ENCODE peak calls at places on chromosomes 1 and 21, in four cellular contexts. One of them, this sample, is unnamed.

GRCh38 chr1:183926978-183927377 is 110.5 kb downstream of the COLGALT2 start:
- DNase-seq in stimulated activated CD4-positive, alpha-beta T cell treated with anti-CD3 and anti-CD28 coated beads, TNF-alpha, amount 100 ng/mL, for 1 hour: no peak
- DNase-seq in neural progenitor cell: no peak
- DNase-seq in NCI-H146: no peak
- DNase-seq in this sample: no peak

GRCh38 chr1:80417651-80418050 is 1383.1 kb upstream of the ADGRL2 start:
- DNase-seq in neural progenitor cell: no peak
- DNase-seq in NCI-H146: no peak
- DNase-seq in stimulated activated CD4-positive, alpha-beta T cell treated with anti-CD3 and anti-CD28 coated beads, TNF-alpha, amount 100 ng/mL, for 1 hour: no peak
- DNase-seq in this sample: no peak

GRCh38 chr1:24896596-24897262 is 33.3 kb downstream of the RUNX3 start:
- DNase-seq in stimulated activated CD4-positive, alpha-beta T cell treated with anti-CD3 and anti-CD28 coated beads, TNF-alpha, amount 100 ng/mL, for 1 hour: no peak
- DNase-seq in NCI-H146: no peak
- DNase-seq in neural progenitor cell: no peak
- DNase-seq in this sample: peak

GRCh38 chr1:91091812-91092211 is 70.0 kb upstream of the ZNF644 start:
- DNase-seq in stimulated activated CD4-positive, alpha-beta T cell treated with anti-CD3 and anti-CD28 coated beads, TNF-alpha, amount 100 ng/mL, for 1 hour: no peak
- DNase-seq in NCI-H146: no peak
- DNase-seq in neural progenitor cell: no peak
- DNase-seq in this sample: no peak

GRCh38 chr1:219563568-219563967 is 49.3 kb downstream of the ZC3H11B start:
- DNase-seq in neural progenitor cell: no peak
- DNase-seq in NCI-H146: peak
- DNase-seq in stimulated activated CD4-positive, alpha-beta T cell treated with anti-CD3 and anti-CD28 coated beads, TNF-alpha, amount 100 ng/mL, for 1 hour: no peak
- DNase-seq in this sample: no peak

GRCh38 chr1:81305997-81306452 is 494.7 kb upstream of the ADGRL2 start:
- DNase-seq in neural progenitor cell: peak
- DNase-seq in NCI-H146: peak
- DNase-seq in stimulated activated CD4-positive, alpha-beta T cell treated with anti-CD3 and anti-CD28 coated beads, TNF-alpha, amount 100 ng/mL, for 1 hour: no peak
- DNase-seq in this sample: no peak

GRCh38 chr1:159889821-159890252 is 10.1 kb downstream of the CFAP45 start:
- DNase-seq in NCI-H146: no peak
- DNase-seq in stimulated activated CD4-positive, alpha-beta T cell treated with anti-CD3 and anti-CD28 coated beads, TNF-alpha, amount 100 ng/mL, for 1 hour: no peak
- DNase-seq in neural progenitor cell: peak
- DNase-seq in this sample: no peak

GRCh38 chr1:40020447-40021085 is 20.0 kb upstream of the CAP1 start:
- DNase-seq in stimulated activated CD4-positive, alpha-beta T cell treated with anti-CD3 and anti-CD28 coated beads, TNF-alpha, amount 100 ng/mL, for 1 hour: no peak
- DNase-seq in NCI-H146: no peak
- DNase-seq in neural progenitor cell: no peak
- DNase-seq in this sample: no peak

GRCh38 chr1:234670936-234671628 is 61.1 kb upstream of the IRF2BP2 start:
- DNase-seq in stimulated activated CD4-positive, alpha-beta T cell treated with anti-CD3 and anti-CD28 coated beads, TNF-alpha, amount 100 ng/mL, for 1 hour: no peak
- DNase-seq in NCI-H146: no peak
- DNase-seq in neural progenitor cell: no peak
- DNase-seq in this sample: no peak

GRCh38 chr1:29653886-29654450 is 417.6 kb downstream of the PTPRU start:
- DNase-seq in neural progenitor cell: no peak
- DNase-seq in stimulated activated CD4-positive, alpha-beta T cell treated with anti-CD3 and anti-CD28 coated beads, TNF-alpha, amount 100 ng/mL, for 1 hour: no peak
- DNase-seq in NCI-H146: no peak
- DNase-seq in this sample: no peak

GRCh38 chr21:45286671-45287437 is 841 bp downstream of the POFUT2 start:
- DNase-seq in NCI-H146: no peak
- DNase-seq in neural progenitor cell: peak
- DNase-seq in stimulated activated CD4-positive, alpha-beta T cell treated with anti-CD3 and anti-CD28 coated beads, TNF-alpha, amount 100 ng/mL, for 1 hour: no peak
- DNase-seq in this sample: no peak

GRCh38 chr1:239547987-239548386 is 161.6 kb downstream of the CHRM3 start:
- DNase-seq in stimulated activated CD4-positive, alpha-beta T cell treated with anti-CD3 and anti-CD28 coated beads, TNF-alpha, amount 100 ng/mL, for 1 hour: no peak
- DNase-seq in neural progenitor cell: no peak
- DNase-seq in NCI-H146: no peak
- DNase-seq in this sample: no peak

GRCh38 chr1:151443846-151444790 is 15.2 kb downstream of the POGZ start:
- DNase-seq in neural progenitor cell: peak
- DNase-seq in NCI-H146: peak
- DNase-seq in stimulated activated CD4-positive, alpha-beta T cell treated with anti-CD3 and anti-CD28 coated beads, TNF-alpha, amount 100 ng/mL, for 1 hour: peak
- DNase-seq in this sample: peak

GRCh38 chr1:19210772-19211549 is 895 bp upstream of the UBR4 start:
- DNase-seq in neural progenitor cell: peak
- DNase-seq in NCI-H146: no peak
- DNase-seq in stimulated activated CD4-positive, alpha-beta T cell treated with anti-CD3 and anti-CD28 coated beads, TNF-alpha, amount 100 ng/mL, for 1 hour: no peak
- DNase-seq in this sample: no peak

GRCh38 chr1:3858231-3858981 is 1.1 kb downstream of the DFFB start:
- DNase-seq in stimulated activated CD4-positive, alpha-beta T cell treated with anti-CD3 and anti-CD28 coated beads, TNF-alpha, amount 100 ng/mL, for 1 hour: no peak
- DNase-seq in NCI-H146: peak
- DNase-seq in neural progenitor cell: peak
- DNase-seq in this sample: no peak

GRCh38 chr21:43991447-43991991 is 20.6 kb upstream of the TRAPPC10 start:
- DNase-seq in NCI-H146: peak
- DNase-seq in neural progenitor cell: no peak
- DNase-seq in stimulated activated CD4-positive, alpha-beta T cell treated with anti-CD3 and anti-CD28 coated beads, TNF-alpha, amount 100 ng/mL, for 1 hour: no peak
- DNase-seq in this sample: no peak

GRCh38 chr1:12556368-12556930 is 61.6 kb downstream of the DHRS3 start:
- DNase-seq in neural progenitor cell: peak
- DNase-seq in NCI-H146: no peak
- DNase-seq in stimulated activated CD4-positive, alpha-beta T cell treated with anti-CD3 and anti-CD28 coated beads, TNF-alpha, amount 100 ng/mL, for 1 hour: no peak
- DNase-seq in this sample: no peak

GRCh38 chr1:16925635-16926490 is 4.1 kb downstream of the CROCC start:
- DNase-seq in neural progenitor cell: no peak
- DNase-seq in NCI-H146: no peak
- DNase-seq in stimulated activated CD4-positive, alpha-beta T cell treated with anti-CD3 and anti-CD28 coated beads, TNF-alpha, amount 100 ng/mL, for 1 hour: no peak
- DNase-seq in this sample: no peak

GRCh38 chr1:59126361-59126760 is 170.5 kb upstream of the FGGY start:
- DNase-seq in neural progenitor cell: no peak
- DNase-seq in NCI-H146: no peak
- DNase-seq in stimulated activated CD4-positive, alpha-beta T cell treated with anti-CD3 and anti-CD28 coated beads, TNF-alpha, amount 100 ng/mL, for 1 hour: no peak
- DNase-seq in this sample: no peak

GRCh38 chr1:224169876-224170275 is 13.2 kb upstream of the DEGS1 start:
- DNase-seq in neural progenitor cell: no peak
- DNase-seq in stimulated activated CD4-positive, alpha-beta T cell treated with anti-CD3 and anti-CD28 coated beads, TNF-alpha, amount 100 ng/mL, for 1 hour: no peak
- DNase-seq in NCI-H146: no peak
- DNase-seq in this sample: no peak

GRCh38 chr1:94697839-94698238 is 122.3 kb upstream of the SLC44A3 start:
- DNase-seq in stimulated activated CD4-positive, alpha-beta T cell treated with anti-CD3 and anti-CD28 coated beads, TNF-alpha, amount 100 ng/mL, for 1 hour: no peak
- DNase-seq in NCI-H146: peak
- DNase-seq in neural progenitor cell: no peak
- DNase-seq in this sample: no peak

GRCh38 chr1:56073614-56074356 is 505.6 kb downstream of the PLPP3 start:
- DNase-seq in neural progenitor cell: no peak
- DNase-seq in NCI-H146: no peak
- DNase-seq in stimulated activated CD4-positive, alpha-beta T cell treated with anti-CD3 and anti-CD28 coated beads, TNF-alpha, amount 100 ng/mL, for 1 hour: no peak
- DNase-seq in this sample: no peak

GRCh38 chr1:181151378-181152326 is 63.2 kb downstream of the IER5 start:
- DNase-seq in neural progenitor cell: no peak
- DNase-seq in NCI-H146: no peak
- DNase-seq in stimulated activated CD4-positive, alpha-beta T cell treated with anti-CD3 and anti-CD28 coated beads, TNF-alpha, amount 100 ng/mL, for 1 hour: no peak
- DNase-seq in this sample: no peak

GRCh38 chr1:1435094-1435903 is at the start of gene VWA1:
- DNase-seq in NCI-H146: peak
- DNase-seq in stimulated activated CD4-positive, alpha-beta T cell treated with anti-CD3 and anti-CD28 coated beads, TNF-alpha, amount 100 ng/mL, for 1 hour: peak
- DNase-seq in neural progenitor cell: peak
- DNase-seq in this sample: peak

GRCh38 chr1:12539705-12540579 is 78.1 kb downstream of the DHRS3 start:
- DNase-seq in stimulated activated CD4-positive, alpha-beta T cell treated with anti-CD3 and anti-CD28 coated beads, TNF-alpha, amount 100 ng/mL, for 1 hour: no peak
- DNase-seq in neural progenitor cell: peak
- DNase-seq in NCI-H146: peak
- DNase-seq in this sample: no peak

GRCh38 chr1:16209847-16210407 is 2.5 kb downstream of the ARHGEF19 start:
- DNase-seq in NCI-H146: no peak
- DNase-seq in stimulated activated CD4-positive, alpha-beta T cell treated with anti-CD3 and anti-CD28 coated beads, TNF-alpha, amount 100 ng/mL, for 1 hour: no peak
- DNase-seq in neural progenitor cell: peak
- DNase-seq in this sample: no peak

GRCh38 chr21:36949171-36950141 is 17.0 kb downstream of the HLCS start:
- DNase-seq in NCI-H146: no peak
- DNase-seq in stimulated activated CD4-positive, alpha-beta T cell treated with anti-CD3 and anti-CD28 coated beads, TNF-alpha, amount 100 ng/mL, for 1 hour: no peak
- DNase-seq in neural progenitor cell: no peak
- DNase-seq in this sample: no peak

GRCh38 chr1:5505944-5506343 is 486.3 kb downstream of the NPHP4 start:
- DNase-seq in neural progenitor cell: no peak
- DNase-seq in stimulated activated CD4-positive, alpha-beta T cell treated with anti-CD3 and anti-CD28 coated beads, TNF-alpha, amount 100 ng/mL, for 1 hour: no peak
- DNase-seq in NCI-H146: no peak
- DNase-seq in this sample: no peak

GRCh38 chr1:216815239-216815955 is 92.2 kb upstream of the ESRRG start:
- DNase-seq in stimulated activated CD4-positive, alpha-beta T cell treated with anti-CD3 and anti-CD28 coated beads, TNF-alpha, amount 100 ng/mL, for 1 hour: no peak
- DNase-seq in NCI-H146: peak
- DNase-seq in neural progenitor cell: peak
- DNase-seq in this sample: no peak

GRCh38 chr1:231315887-231316286 is 21.8 kb downstream of the EXOC8 start:
- DNase-seq in stimulated activated CD4-positive, alpha-beta T cell treated with anti-CD3 and anti-CD28 coated beads, TNF-alpha, amount 100 ng/mL, for 1 hour: peak
- DNase-seq in NCI-H146: peak
- DNase-seq in neural progenitor cell: peak
- DNase-seq in this sample: no peak

GRCh38 chr1:177145102-177145779 is 19.3 kb downstream of the ASTN1 start:
- DNase-seq in neural progenitor cell: no peak
- DNase-seq in NCI-H146: no peak
- DNase-seq in stimulated activated CD4-positive, alpha-beta T cell treated with anti-CD3 and anti-CD28 coated beads, TNF-alpha, amount 100 ng/mL, for 1 hour: no peak
- DNase-seq in this sample: no peak

GRCh38 chr1:78884685-78885452 is 121.7 kb downstream of the ADGRL4 start:
- DNase-seq in neural progenitor cell: peak
- DNase-seq in stimulated activated CD4-positive, alpha-beta T cell treated with anti-CD3 and anti-CD28 coated beads, TNF-alpha, amount 100 ng/mL, for 1 hour: no peak
- DNase-seq in NCI-H146: no peak
- DNase-seq in this sample: no peak

GRCh38 chr1:204258213-204259115 is 44.7 kb upstream of the GOLT1A start:
- DNase-seq in NCI-H146: peak
- DNase-seq in neural progenitor cell: peak
- DNase-seq in stimulated activated CD4-positive, alpha-beta T cell treated with anti-CD3 and anti-CD28 coated beads, TNF-alpha, amount 100 ng/mL, for 1 hour: peak
- DNase-seq in this sample: no peak

GRCh38 chr1:214429951-214430742 is 121.3 kb downstream of the PTPN14 start:
- DNase-seq in stimulated activated CD4-positive, alpha-beta T cell treated with anti-CD3 and anti-CD28 coated beads, TNF-alpha, amount 100 ng/mL, for 1 hour: no peak
- DNase-seq in NCI-H146: no peak
- DNase-seq in neural progenitor cell: no peak
- DNase-seq in this sample: no peak

GRCh38 chr1:1911390-1912041 is 3.5 kb upstream of the CALML6 start:
- DNase-seq in NCI-H146: no peak
- DNase-seq in stimulated activated CD4-positive, alpha-beta T cell treated with anti-CD3 and anti-CD28 coated beads, TNF-alpha, amount 100 ng/mL, for 1 hour: no peak
- DNase-seq in neural progenitor cell: no peak
- DNase-seq in this sample: no peak

GRCh38 chr21:25029580-25029979 is 577.7 kb downstream of the MRPL39 start:
- DNase-seq in stimulated activated CD4-positive, alpha-beta T cell treated with anti-CD3 and anti-CD28 coated beads, TNF-alpha, amount 100 ng/mL, for 1 hour: no peak
- DNase-seq in NCI-H146: no peak
- DNase-seq in neural progenitor cell: no peak
- DNase-seq in this sample: no peak

GRCh38 chr1:47175227-47175934 is 14.5 kb downstream of the PDZK1IP1 start:
- DNase-seq in NCI-H146: peak
- DNase-seq in neural progenitor cell: peak
- DNase-seq in stimulated activated CD4-positive, alpha-beta T cell treated with anti-CD3 and anti-CD28 coated beads, TNF-alpha, amount 100 ng/mL, for 1 hour: no peak
- DNase-seq in this sample: no peak

GRCh38 chr1:211480941-211481545 is 10.9 kb downstream of the RD3 start:
- DNase-seq in stimulated activated CD4-positive, alpha-beta T cell treated with anti-CD3 and anti-CD28 coated beads, TNF-alpha, amount 100 ng/mL, for 1 hour: no peak
- DNase-seq in neural progenitor cell: no peak
- DNase-seq in NCI-H146: no peak
- DNase-seq in this sample: no peak

GRCh38 chr1:2906105-2906504 is 104.6 kb upstream of the TTC34 start:
- DNase-seq in NCI-H146: no peak
- DNase-seq in stimulated activated CD4-positive, alpha-beta T cell treated with anti-CD3 and anti-CD28 coated beads, TNF-alpha, amount 100 ng/mL, for 1 hour: no peak
- DNase-seq in neural progenitor cell: no peak
- DNase-seq in this sample: no peak

This sample was measured in activated CD4-positive, alpha-beta T cell treated with anti-CD3 and anti-CD28 coated beads for 1 hour.